ENCODE peak calls at places on chromosomes 12 and 14, in eight cellular contexts. J is GM06990, N is adrenal gland, T is NCI-H460, C is NCI-H1105, I is T-cell, U is right lobe of liver, O is mucosa of gallbladder. Q is an unnamed sample.

GRCh38 chr12:120737557-120738251 is 12.1 kb downstream of the ACADS start:
- DNase-seq in J (no peak), N (no peak), T (no peak), C (no peak), I (no peak), U (no peak), O (no peak), Q (no peak)

GRCh38 chr12:132444957-132445883 is 44.7 kb upstream of the FBRSL1 start:
- DNase-seq in J (peak), N (peak), T (no peak), C (no peak), I (peak), U (no peak), O (peak), Q (peak)

GRCh38 chr12:106248849-106249371 is 1.1 kb upstream of the CKAP4 start:
- DNase-seq in J (peak), N (no peak), T (no peak), C (no peak), I (no peak), U (peak), O (no peak), Q (no peak)

GRCh38 chr14:21680072-21680471 is 6.5 kb upstream of the OR4E1 start:
- DNase-seq in J (no peak), N (no peak), T (no peak), C (no peak), I (no peak), U (no peak), O (no peak), Q (no peak)

GRCh38 chr12:113371808-113372207 is 13.4 kb downstream of the PLBD2 start:
- DNase-seq in J (no peak), N (no peak), T (no peak), C (no peak), I (no peak), U (no peak), O (no peak), Q (no peak)

GRCh38 chr12:109619002-109619604 is 45.5 kb downstream of the MVK start:
- DNase-seq in J (no peak), N (no peak), T (no peak), C (no peak), I (no peak), U (no peak), O (no peak), Q (no peak)

GRCh38 chr12:118061876-118062791 is 1.2 kb upstream of the WSB2 start:
- DNase-seq in J (peak), N (peak), T (peak), C (peak), I (peak), U (peak), O (peak), Q (peak)

GRCh38 chr14:62133776-62134175 is 371.6 kb downstream of the SNAPC1 start:
- DNase-seq in J (no peak), N (no peak), T (no peak), C (no peak), I (no peak), U (no peak), O (no peak), Q (no peak)

GRCh38 chr12:95942106-95942531 is 295 bp downstream of the CCDC38 start:
- DNase-seq in J (no peak), N (peak), T (peak), C (peak), I (no peak), U (peak), O (no peak), Q (no peak)

GRCh38 chr12:42504049-42504448 is 85.5 kb downstream of the PRICKLE1 start:
- DNase-seq in J (no peak), N (no peak), T (no peak), C (peak), I (no peak), U (no peak), O (peak), Q (no peak)

GRCh38 chr12:71509705-71510104 is 70.1 kb downstream of the LGR5 start:
- DNase-seq in J (no peak), N (no peak), T (no peak), C (no peak), I (no peak), U (no peak), O (no peak), Q (no peak)

GRCh38 chr12:100987552-100988277 is 193.1 kb downstream of the ANO4 start:
- DNase-seq in J (peak), N (peak), T (no peak), C (no peak), I (no peak), U (no peak), O (no peak), Q (no peak)

GRCh38 chr14:56412453-56413434 is 166.9 kb upstream of the TMEM260 start:
- DNase-seq in J (no peak), N (no peak), T (no peak), C (no peak), I (no peak), U (no peak), O (no peak), Q (no peak)

GRCh38 chr12:85179680-85180300 is 100.2 kb upstream of the ALX1 start:
- DNase-seq in J (no peak), N (no peak), T (no peak), C (no peak), I (no peak), U (no peak), O (no peak), Q (no peak)

GRCh38 chr12:105369014-105369413 is 38.5 kb downstream of the C12orf75 start:
- DNase-seq in J (no peak), N (no peak), T (peak), C (no peak), I (no peak), U (no peak), O (no peak), Q (no peak)

GRCh38 chr14:88554458-88555286 is at the start of gene PTPN21:
- DNase-seq in J (no peak), N (peak), T (peak), C (no peak), I (no peak), U (peak), O (peak), Q (peak)

GRCh38 chr14:33070474-33070873 is 131.8 kb downstream of the NPAS3 start:
- DNase-seq in J (no peak), N (no peak), T (no peak), C (no peak), I (no peak), U (no peak), O (no peak), Q (no peak)

GRCh38 chr12:2692156-2692555 is 102.6 kb upstream of the FKBP4 start:
- DNase-seq in J (no peak), N (no peak), T (no peak), C (no peak), I (no peak), U (no peak), O (no peak), Q (no peak)

GRCh38 chr12:126772171-126772864 is 1494.7 kb upstream of the TMEM132C start:
- DNase-seq in J (peak), N (no peak), T (peak), C (no peak), I (peak), U (no peak), O (peak), Q (no peak)

GRCh38 chr12:96578526-96579125 is 89.2 kb downstream of the CFAP54 start:
- DNase-seq in J (peak), N (no peak), T (peak), C (peak), I (peak), U (no peak), O (no peak), Q (peak)

GRCh38 chr14:95220663-95221231 is 63.4 kb upstream of the DICER1 start:
- DNase-seq in J (no peak), N (no peak), T (no peak), C (no peak), I (no peak), U (no peak), O (peak), Q (no peak)